ENCODE peak calls at places on chromosomes 12 and 14, in eight cellular contexts. W, X, B, P, K, U, Z and G are unnamed samples.
A peak's percentile ranks its signal among the peaks of the same experiment; 100 is the strongest.

GRCh38 chr12:65728913-65729793 is 95.1 kb upstream of the HMGA2 start:
- DNase-seq in W (no peak), X (peak; percentile 22), B (peak; percentile 10), P (peak; percentile 43), K (no peak), U (no peak), Z (no peak), G (peak; percentile 59)

GRCh38 chr14:26163761-26164160 is 434.1 kb downstream of the NOVA1 start:
- DNase-seq in W (no peak), X (peak; percentile 56), B (peak; percentile 73), P (no peak), K (no peak), U (no peak), Z (no peak), G (no peak)

GRCh38 chr12:48973531-48973930 is 2.0 kb upstream of the WNT10B start:
- DNase-seq in W (no peak), X (no peak), B (no peak), P (no peak), K (no peak), U (no peak), Z (peak; percentile 83), G (no peak)

GRCh38 chr14:67442139-67442906 is 30.4 kb upstream of the PLEK2 start:
- DNase-seq in W (no peak), X (no peak), B (no peak), P (no peak), K (no peak), U (no peak), Z (no peak), G (no peak)

GRCh38 chr14:102594514-102595175 is 2.2 kb downstream of the RCOR1 start:
- DNase-seq in W (peak; percentile 55), X (peak; percentile 72), B (peak; percentile 74), P (peak; percentile 78), K (peak; percentile 45), U (peak; percentile 80), Z (peak; percentile 64), G (peak; percentile 63)

GRCh38 chr14:22428681-22429315 is 160.2 kb downstream of the DAD1 start:
- DNase-seq in W (no peak), X (peak; percentile 47), B (peak; percentile 64), P (no peak), K (no peak), U (no peak), Z (no peak), G (no peak)

GRCh38 chr14:47626151-47627035 is 49.0 kb downstream of the MDGA2 start:
- DNase-seq in W (no peak), X (no peak), B (no peak), P (no peak), K (no peak), U (peak; percentile 47), Z (no peak), G (no peak)

GRCh38 chr12:55060470-55060869 is 40.7 kb downstream of the NEUROD4 start:
- DNase-seq in W (no peak), X (no peak), B (no peak), P (no peak), K (no peak), U (no peak), Z (no peak), G (no peak)

GRCh38 chr12:26961803-26962202 is 23.5 kb downstream of the FGFR1OP2 start:
- DNase-seq in W (no peak), X (no peak), B (no peak), P (no peak), K (no peak), U (no peak), Z (no peak), G (no peak)

GRCh38 chr12:84727964-84728363 is 184.6 kb downstream of the SLC6A15 start:
- DNase-seq in W (no peak), X (no peak), B (peak; percentile 25), P (no peak), K (no peak), U (peak; percentile 52), Z (no peak), G (no peak)

GRCh38 chr14:96176275-96176674 is 28.4 kb upstream of the BDKRB2 start:
- DNase-seq in W (no peak), X (peak; percentile 62), B (peak; percentile 40), P (no peak), K (peak; percentile 67), U (no peak), Z (no peak), G (no peak)

GRCh38 chr14:50997712-50998111 is 53.4 kb upstream of the PYGL start:
- DNase-seq in W (no peak), X (no peak), B (no peak), P (no peak), K (no peak), U (no peak), Z (no peak), G (no peak)

GRCh38 chr12:7108042-7108927 is 729 bp downstream of the C1RL start:
- DNase-seq in W (peak; percentile 79), X (peak; percentile 82), B (peak; percentile 78), P (peak; percentile 79), K (no peak), U (peak; percentile 74), Z (peak; percentile 86), G (peak; percentile 62)

GRCh38 chr12:102483466-102483865 is 3.1 kb upstream of the IGF1 start:
- DNase-seq in W (no peak), X (no peak), B (no peak), P (no peak), K (no peak), U (no peak), Z (no peak), G (no peak)

GRCh38 chr14:51219473-51220448 is 20.3 kb upstream of the TMX1 start:
- DNase-seq in W (no peak), X (peak; percentile 69), B (peak; percentile 76), P (peak; percentile 14), K (no peak), U (no peak), Z (no peak), G (no peak)

GRCh38 chr14:75604979-75605825 is 26.8 kb downstream of the FLVCR2 start:
- DNase-seq in W (no peak), X (peak; percentile 56), B (peak; percentile 97), P (no peak), K (no peak), U (no peak), Z (peak; percentile 66), G (no peak)

GRCh38 chr14:34722723-34723545 is 8.5 kb upstream of the CFL2 start:
- DNase-seq in W (peak; percentile 32), X (peak; percentile 77), B (peak; percentile 79), P (peak; percentile 53), K (peak; percentile 46), U (no peak), Z (no peak), G (peak; percentile 61)